ENCODE peak calls at places on chromosomes 3 and 15, in ten cellular contexts. R is WERI-Rb-1, B is K562, Q is dorsolateral prefrontal cortex, N is PC-9, E is heart left ventricle, D is SK-N-SH, X is aorta, J is stomach, L is Panc1. V is an unnamed sample.

GRCh38 chr3:55458398-55458797 is 28.7 kb downstream of the WNT5A start:
- DNase-seq in N (no peak), Q (no peak), D (no peak), X (no peak), L (no peak), R (no peak), J (no peak), B (no peak), E (no peak), V (no peak)

GRCh38 chr3:8802256-8802655 is 32.8 kb upstream of the OXTR start:
- DNase-seq in L (no peak), D (no peak), E (no peak), N (no peak), B (no peak), J (no peak), X (no peak), Q (no peak), R (no peak), V (no peak)

GRCh38 chr3:79167651-79168416 is 600.0 kb downstream of the ROBO1 start:
- DNase-seq in R (no peak), Q (no peak), L (no peak), X (no peak), N (no peak), J (no peak), D (no peak), B (no peak), E (no peak), V (no peak)

GRCh38 chr15:57323806-57324589 is 52.3 kb upstream of the CGNL1 start:
- DNase-seq in R (peak), J (no peak), D (peak), L (no peak), E (no peak), X (no peak), Q (no peak), N (peak), B (peak), V (peak)

GRCh38 chr3:179840985-179841384 is 188.1 kb downstream of the USP13 start:
- DNase-seq in B (no peak), L (no peak), X (no peak), Q (no peak), D (no peak), N (peak), E (no peak), J (no peak), R (no peak), V (no peak)

GRCh38 chr15:40487816-40488682 is 17.3 kb downstream of the CHST14 start:
- DNase-seq in N (no peak), D (no peak), Q (no peak), L (no peak), B (no peak), J (no peak), R (no peak), E (no peak), X (no peak), V (no peak)

GRCh38 chr3:100073555-100074307 is 40.6 kb downstream of the FILIP1L start:
- DNase-seq in E (peak), X (no peak), L (no peak), D (no peak), B (no peak), R (peak), Q (no peak), J (no peak), N (no peak), V (no peak)

GRCh38 chr3:58184982-58185360 is 25.8 kb downstream of the DNASE1L3 start:
- DNase-seq in X (no peak), L (no peak), N (no peak), Q (no peak), R (no peak), J (no peak), B (no peak), E (no peak), D (no peak), V (no peak)

GRCh38 chr3:38579146-38579545 is 70.3 kb downstream of the SCN5A start:
- DNase-seq in L (no peak), Q (no peak), D (peak), X (no peak), E (peak), R (no peak), N (peak), B (no peak), J (peak), V (no peak)

GRCh38 chr3:138019288-138020069 is 9.5 kb downstream of the CLDN18 start:
- DNase-seq in E (no peak), Q (no peak), N (no peak), R (no peak), B (no peak), X (no peak), L (no peak), D (no peak), J (peak), V (peak)

GRCh38 chr15:26889298-26889898 is 22.5 kb downstream of the GABRA5 start:
- DNase-seq in L (peak), X (no peak), Q (peak), E (no peak), J (peak), B (peak), N (peak), R (peak), D (peak), V (no peak)

GRCh38 chr3:67564008-67564407 is 90.4 kb downstream of the SUCLG2 start:
- DNase-seq in R (no peak), Q (no peak), E (no peak), J (no peak), D (no peak), X (no peak), L (no peak), B (no peak), N (no peak), V (no peak)

GRCh38 chr15:61175024-61175423 is 54.1 kb downstream of the RORA start:
- DNase-seq in L (no peak), B (no peak), E (no peak), X (no peak), N (no peak), R (no peak), D (no peak), J (no peak), Q (no peak), V (no peak)

DNA sequence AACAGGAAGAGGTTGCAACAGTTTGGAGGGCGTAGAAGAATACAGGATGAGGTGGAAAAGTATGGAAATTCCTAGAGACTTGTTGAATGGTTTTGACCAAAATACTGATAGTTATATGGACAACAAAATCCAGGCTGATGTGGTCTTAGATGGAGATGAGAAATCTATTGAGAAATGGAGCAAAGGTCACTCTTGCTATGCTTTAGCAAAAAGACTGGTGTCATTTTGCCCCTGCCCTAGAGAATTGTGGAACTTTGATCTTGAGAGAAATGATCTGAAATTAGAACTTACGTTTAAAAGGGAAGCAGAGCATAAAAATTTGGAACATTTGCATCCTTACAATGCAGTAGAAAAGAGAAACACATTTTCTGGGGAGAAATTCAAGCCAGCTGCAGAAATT is 686.9 kb upstream of the GBE1 start:
- DNase-seq in E (no peak), D (no peak), J (no peak), L (no peak), X (no peak), B (no peak), Q (no peak), N (no peak), R (no peak), V (no peak)
- H3K4me3 ChIP-seq in E (no peak), D (no peak), J (no peak), L (no peak), X (no peak), B (no peak), Q (no peak), N (no peak), R (no peak), V (no peak)

DNA sequence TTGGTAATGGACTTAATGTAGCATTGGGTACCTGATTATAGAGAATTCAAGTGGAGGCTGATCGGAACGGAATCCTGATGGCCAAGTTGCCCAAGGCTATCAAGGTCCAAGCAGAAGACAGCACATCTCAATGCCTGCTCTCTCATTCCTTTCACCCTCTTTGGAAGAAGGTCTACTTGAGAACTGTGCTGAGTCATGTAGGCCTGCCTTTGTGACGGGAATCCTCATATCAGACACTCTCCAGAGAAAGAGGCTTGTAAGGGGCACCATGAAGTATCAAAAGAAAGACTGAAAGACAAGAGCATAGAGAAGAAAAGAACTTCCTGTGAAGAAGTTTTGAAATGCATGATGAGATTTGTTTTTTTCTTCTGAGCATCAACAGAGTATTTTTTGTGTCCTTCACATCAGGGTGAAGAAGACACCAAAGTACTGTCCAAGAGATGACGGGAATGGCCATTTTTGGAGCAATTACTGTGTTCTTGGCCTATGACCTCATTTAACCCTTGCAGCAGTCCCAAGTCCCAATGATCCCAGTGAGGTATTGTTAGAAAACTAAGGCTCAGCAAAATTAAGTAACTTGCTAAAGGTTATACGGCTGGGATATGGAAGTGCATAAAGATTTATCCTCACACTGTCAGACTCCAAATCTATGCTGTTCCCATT is 13.2 kb upstream of the LARP6 start:
- DNase-seq in L (no peak), R (no peak), B (no peak), N (no peak), D (no peak), X (no peak), E (no peak), J (no peak), Q (no peak), V (no peak)
- H3K27ac ChIP-seq in L (no peak), R (no peak), B (no peak), N (no peak), D (peak), X (no peak), E (peak), J (peak), Q (peak), V (no peak)

GRCh38 chr3:380801-381200 is 184.2 kb downstream of the CHL1 start:
- DNase-seq in N (no peak), D (no peak), B (no peak), X (no peak), L (no peak), J (no peak), Q (no peak), E (no peak), R (no peak), V (no peak)

GRCh38 chr3:385151-385550 is 188.6 kb downstream of the CHL1 start:
- DNase-seq in R (no peak), J (no peak), D (no peak), X (no peak), L (no peak), E (no peak), Q (no peak), N (no peak), B (no peak), V (no peak)
- H3K4me3 ChIP-seq in R (no peak), J (no peak), D (no peak), X (no peak), L (no peak), E (no peak), Q (no peak), N (no peak), B (no peak), V (no peak)

GRCh38 chr3:184466413-184466960 is 86.6 kb downstream of the CHRD start:
- DNase-seq in D (no peak), L (no peak), E (peak), R (no peak), N (peak), B (peak), X (peak), J (no peak), Q (no peak), V (no peak)
- H3K27ac ChIP-seq in D (no peak), L (no peak), E (peak), R (no peak), N (no peak), B (no peak), X (no peak), J (no peak), Q (no peak), V (no peak)

GRCh38 chr3:46927718-46928073 is 48.8 kb downstream of the CCDC12 start:
- DNase-seq in R (no peak), L (no peak), Q (no peak), E (no peak), X (no peak), N (no peak), J (no peak), D (no peak), B (no peak), V (no peak)

GRCh38 chr3:46926447-46926846 is 48.9 kb downstream of the PTH1R start:
- DNase-seq in N (no peak), B (no peak), L (no peak), Q (no peak), E (no peak), X (no peak), R (no peak), D (no peak), J (no peak), V (no peak)

GRCh38 chr3:46926039-46926438 is 48.5 kb downstream of the PTH1R start:
- DNase-seq in L (no peak), Q (no peak), X (no peak), B (no peak), E (no peak), N (no peak), J (no peak), R (no peak), D (no peak), V (peak)

GRCh38 chr3:46928297-46928696 is 48.2 kb downstream of the CCDC12 start:
- DNase-seq in D (no peak), N (no peak), L (no peak), R (no peak), X (no peak), B (no peak), J (no peak), E (no peak), Q (no peak), V (no peak)

DNA sequence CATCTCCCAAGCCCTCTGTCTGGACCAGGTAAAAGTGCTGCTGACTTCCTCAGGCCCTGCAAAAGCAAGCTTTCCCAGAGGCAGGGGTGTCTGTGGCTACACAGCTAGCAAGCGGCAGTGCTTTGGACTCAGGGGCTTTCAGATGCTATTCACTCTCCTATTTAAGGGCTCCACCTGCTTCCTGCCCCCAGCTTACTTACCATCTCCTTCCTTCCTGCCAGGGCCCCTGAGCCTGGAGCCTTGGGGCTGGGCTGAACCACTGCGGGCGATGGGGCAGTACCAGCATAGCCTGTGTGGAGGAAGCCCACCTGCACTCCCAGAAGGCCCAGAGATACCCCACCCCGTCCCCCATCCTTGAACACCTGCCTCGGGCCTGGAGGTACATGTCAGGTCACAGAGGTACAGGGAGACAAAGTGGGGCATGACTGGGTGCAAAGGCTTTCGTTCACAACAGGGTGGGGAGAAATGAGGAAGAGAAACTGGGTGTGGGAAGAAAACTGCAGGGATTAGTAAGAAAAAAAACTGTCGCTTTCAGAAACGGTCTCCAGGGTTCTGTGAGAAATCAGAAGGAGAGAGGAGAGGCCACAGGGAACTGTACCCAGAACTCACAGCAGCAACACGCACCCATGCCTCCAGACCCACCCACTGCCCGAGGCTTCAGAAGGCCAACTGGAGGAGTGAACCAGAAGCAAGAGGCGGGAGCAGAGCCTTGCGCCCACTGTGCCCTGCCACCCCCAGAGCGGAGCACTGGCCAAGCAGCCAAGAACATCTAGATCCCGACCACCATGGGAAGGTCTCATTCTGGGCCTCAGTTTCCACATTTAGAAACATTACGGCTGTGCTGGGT is 49.5 kb downstream of the CCDC12 start:
- DNase-seq in L (no peak), D (no peak), R (no peak), X (no peak), N (no peak), J (peak), B (no peak), E (no peak), Q (no peak), V (peak)
- H3K4me3 ChIP-seq in L (no peak), D (no peak), R (no peak), X (no peak), N (no peak), J (no peak), B (no peak), E (no peak), Q (no peak), V (no peak)